ENCODE peak calls at places on chromosomes 3 and 15, in eight cellular contexts. N, J, Q, E, H, R, S and A are unnamed samples. For H3K9me3, the result is how much of the 10 kb centered on the place peaks cover.

GRCh38 chr3:49724586-49724985 is 835 bp upstream of the GMPPB start:
- DNase-seq in N (peak), J (no peak), Q (no peak), E (peak), H (no peak), R (no peak), S (peak), A (peak)

GRCh38 chr3:195696632-195697278 is 24.0 kb upstream of the MUC20 start:
- DNase-seq in N (no peak), J (no peak), Q (no peak), E (no peak), H (no peak), R (no peak), S (no peak), A (no peak)

GRCh38 chr3:183114374-183114773 is 15.1 kb upstream of the MCCC1 start:
- DNase-seq in N (no peak), J (no peak), Q (no peak), E (no peak), H (no peak), R (no peak), S (no peak), A (no peak)

GRCh38 chr15:80844011-80844732 is 65.0 kb downstream of the CEMIP start:
- DNase-seq in N (no peak), J (peak), Q (no peak), E (no peak), H (no peak), R (peak), S (no peak), A (no peak)

GRCh38 chr15:88543065-88543776 is 3.3 kb downstream of the DET1 start:
- DNase-seq in N (no peak), J (no peak), Q (no peak), E (no peak), H (no peak), R (no peak), S (no peak), A (no peak)

GRCh38 chr3:116093374-116093773 is 351.9 kb downstream of the LSAMP start:
- DNase-seq in N (no peak), J (no peak), Q (no peak), E (no peak), H (no peak), R (no peak), S (no peak), A (no peak)

GRCh38 chr3:68070186-68070585 is 415.8 kb upstream of the SUCLG2 start:
- DNase-seq in N (no peak), J (no peak), Q (no peak), E (no peak), H (no peak), R (no peak), S (no peak), A (no peak)

GRCh38 chr3:158748237-158748828 is 16.1 kb upstream of the RARRES1 start:
- DNase-seq in N (no peak), J (no peak), Q (no peak), E (no peak), H (no peak), R (peak), S (no peak), A (peak)

GRCh38 chr3:48548731-48549705 is 7.6 kb downstream of the PFKFB4 start:
- DNase-seq in N (peak), J (peak), Q (no peak), E (peak), H (peak), R (peak), S (peak), A (peak)

GRCh38 chr3:54087581-54088410 is 34.6 kb upstream of the CACNA2D3 start:
- DNase-seq in N (no peak), J (no peak), Q (no peak), E (no peak), H (no peak), R (no peak), S (peak), A (peak)

GRCh38 chr3:153219147-153219546 is 57.1 kb downstream of the RAP2B start:
- DNase-seq in N (no peak), J (peak), Q (no peak), E (no peak), H (no peak), R (no peak), S (no peak), A (no peak)

GRCh38 chr3:45244356-45244755 is 18.3 kb upstream of the TMEM158 start:
- DNase-seq in N (no peak), J (no peak), Q (no peak), E (no peak), H (no peak), R (no peak), S (no peak), A (no peak)

GRCh38 chr3:105537371-105538075 is 170.8 kb downstream of the ALCAM start:
- DNase-seq in N (no peak), J (no peak), Q (no peak), E (no peak), H (no peak), R (no peak), S (no peak), A (no peak)

GRCh38 chr15:71659730-71660067 is 150.7 kb upstream of the NR2E3 start:
- DNase-seq in N (no peak), J (peak), Q (no peak), E (no peak), H (no peak), R (peak), S (no peak), A (no peak)

GRCh38 chr3:62870321-62870720 is 4.9 kb downstream of the CADPS start:
- DNase-seq in N (no peak), J (peak), Q (no peak), E (no peak), H (no peak), R (peak), S (no peak), A (no peak)

GRCh38 chr3:112770026-112770626 is 76.5 kb downstream of the CD200R1L start:
- DNase-seq in N (peak), J (peak), Q (no peak), E (no peak), H (peak), R (peak), S (no peak), A (peak)

GRCh38 chr15:33324609-33325008 is 13.8 kb downstream of the RYR3 start:
- DNase-seq in N (no peak), J (no peak), Q (no peak), E (no peak), H (no peak), R (no peak), S (no peak), A (no peak)

GRCh38 chr3:106183762-106184391 is 315.1 kb upstream of the CBLB start:
- DNase-seq in N (no peak), J (peak), Q (no peak), E (no peak), H (no peak), R (peak), S (no peak), A (no peak)

GRCh38 chr3:57048052-57048671 is 12.3 kb upstream of the SPATA12 start:
- DNase-seq in N (peak), J (peak), Q (no peak), E (peak), H (no peak), R (no peak), S (no peak), A (no peak)

GRCh38 chr3:147419062-147419701 is 10.0 kb downstream of the ZIC1 start:
- DNase-seq in N (no peak), J (peak), Q (no peak), E (peak), H (no peak), R (no peak), S (peak), A (no peak)

GRCh38 chr3:182739619-182740018 is 53.7 kb upstream of the ATP11B start:
- DNase-seq in N (no peak), J (peak), Q (no peak), E (no peak), H (no peak), R (peak), S (no peak), A (no peak)

GRCh38 chr3:141191097-141191749 is 40.4 kb upstream of the PXYLP1 start:
- DNase-seq in N (no peak), J (no peak), Q (no peak), E (no peak), H (no peak), R (peak), S (no peak), A (no peak)

GRCh38 chr15:91165850-91166249 is 65.8 kb downstream of the SV2B start:
- DNase-seq in N (no peak), J (no peak), Q (no peak), E (no peak), H (no peak), R (no peak), S (no peak), A (no peak)

GRCh38 chr3:144687862-144688261 is 716.2 kb downstream of the DIPK2A start:
- DNase-seq in N (no peak), J (no peak), Q (no peak), E (no peak), H (no peak), R (no peak), S (no peak), A (no peak)

GRCh38 chr3:15731024-15731423 is 66.8 kb downstream of the ANKRD28 start:
- DNase-seq in N (no peak), J (no peak), Q (no peak), E (no peak), H (no peak), R (no peak), S (no peak), A (no peak)

GRCh38 chr3:105518806-105519418 is 152.2 kb downstream of the ALCAM start:
- DNase-seq in N (no peak), J (peak), Q (no peak), E (no peak), H (no peak), R (peak), S (no peak), A (no peak)

GRCh38 chr3:195147649-195148121 is 123.3 kb downstream of the XXYLT1 start:
- DNase-seq in N (peak), J (no peak), Q (no peak), E (no peak), H (peak), R (no peak), S (no peak), A (peak)

GRCh38 chr3:128227507-128227906 is 74.2 kb downstream of the EEFSEC start:
- DNase-seq in N (no peak), J (no peak), Q (no peak), E (no peak), H (no peak), R (no peak), S (no peak), A (no peak)

GRCh38 chr3:108914774-108915641 is 38.7 kb downstream of the GUCA1C start:
- DNase-seq in N (no peak), J (peak), Q (no peak), E (peak), H (no peak), R (peak), S (peak), A (no peak)

GRCh38 chr15:45690581-45691260 is 55.9 kb downstream of the SQOR start:
- DNase-seq in N (no peak), J (no peak), Q (no peak), E (no peak), H (no peak), R (no peak), S (no peak), A (no peak)

GRCh38 chr3:154244644-154245043 is 79.6 kb downstream of the DHX36 start:
- DNase-seq in N (no peak), J (peak), Q (no peak), E (no peak), H (no peak), R (peak), S (no peak), A (no peak)

GRCh38 chr3:75305901-75306300 is 358.2 kb upstream of the FRG2C start:
- DNase-seq in N (no peak), J (no peak), Q (no peak), E (no peak), H (no peak), R (no peak), S (no peak), A (no peak)

GRCh38 chr3:16309558-16309957 is 44.5 kb downstream of the OXNAD1 start:
- DNase-seq in N (no peak), J (peak), Q (no peak), E (no peak), H (no peak), R (peak), S (no peak), A (no peak)

GRCh38 chr15:50134524-50135024 is 15.5 kb upstream of the ATP8B4 start:
- DNase-seq in N (no peak), J (peak), Q (no peak), E (no peak), H (no peak), R (peak), S (no peak), A (no peak)

GRCh38 chr15:90869601-90870353 is 1.4 kb downstream of the FURIN start:
- DNase-seq in N (peak), J (peak), Q (no peak), E (no peak), H (peak), R (peak), S (peak), A (peak)

GRCh38 chr15:83396071-83396470 is 51.1 kb upstream of the SH3GL3 start:
- DNase-seq in N (no peak), J (peak), Q (no peak), E (no peak), H (no peak), R (no peak), S (no peak), A (no peak)

GRCh38 chr3:192022412-192022811 is 561.4 kb downstream of the PYDC2 start:
- DNase-seq in N (no peak), J (peak), Q (no peak), E (no peak), H (no peak), R (peak), S (no peak), A (no peak)

GRCh38 chr15:66430627-66431026 is 43.9 kb downstream of the MAP2K1 start:
- DNase-seq in N (no peak), J (no peak), Q (no peak), E (no peak), H (no peak), R (no peak), S (no peak), A (no peak)

GRCh38 chr3:9111349-9112265 is 137.8 kb downstream of the SRGAP3 start:
- DNase-seq in N (peak), J (peak), Q (no peak), E (no peak), H (no peak), R (no peak), S (peak), A (peak)

DNA sequence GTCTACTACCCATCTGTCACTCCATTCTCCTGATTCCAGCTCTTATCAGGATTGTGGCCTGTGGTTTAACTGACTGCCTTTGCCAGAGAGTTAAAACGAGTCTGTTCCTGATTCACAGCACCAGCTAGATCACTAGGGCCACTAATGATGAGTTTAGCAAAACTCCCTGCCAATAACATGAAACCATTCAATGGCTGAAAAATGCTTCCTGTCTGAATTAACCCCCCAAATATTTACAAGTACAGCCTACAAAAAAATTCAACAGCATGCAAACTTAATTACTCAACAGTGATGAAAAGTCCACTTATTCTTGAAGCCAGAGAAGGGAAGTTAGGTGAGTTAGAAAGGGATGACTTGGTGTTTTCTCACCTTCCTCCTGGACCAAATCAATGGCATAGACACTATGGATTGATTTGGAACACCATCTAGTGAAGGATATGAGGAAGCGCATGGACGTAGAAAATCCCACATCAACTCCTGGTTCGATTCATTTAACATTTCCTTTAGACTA is 141.4 kb downstream of the TGFBR2 start:
- DNase-seq in N (no peak), J (peak), Q (no peak), E (no peak), H (no peak), R (peak), S (no peak), A (no peak)
- TF ChIP-seq CTCF in N (peak), J (peak), Q (peak), E (no peak), H (peak), R (peak), S (peak), A (peak)

GRCh38 chr15:27475395-27475794 is 504.4 kb downstream of the GABRG3 start:
- DNase-seq in N (no peak), J (no peak), Q (no peak), E (no peak), H (no peak), R (no peak), S (no peak), A (no peak)
- H3K9me3 ChIP-seq in N (under half), J (under half), Q (under half), E (under half), H (under half), R (under half), S (under half), A (under half)

DNA sequence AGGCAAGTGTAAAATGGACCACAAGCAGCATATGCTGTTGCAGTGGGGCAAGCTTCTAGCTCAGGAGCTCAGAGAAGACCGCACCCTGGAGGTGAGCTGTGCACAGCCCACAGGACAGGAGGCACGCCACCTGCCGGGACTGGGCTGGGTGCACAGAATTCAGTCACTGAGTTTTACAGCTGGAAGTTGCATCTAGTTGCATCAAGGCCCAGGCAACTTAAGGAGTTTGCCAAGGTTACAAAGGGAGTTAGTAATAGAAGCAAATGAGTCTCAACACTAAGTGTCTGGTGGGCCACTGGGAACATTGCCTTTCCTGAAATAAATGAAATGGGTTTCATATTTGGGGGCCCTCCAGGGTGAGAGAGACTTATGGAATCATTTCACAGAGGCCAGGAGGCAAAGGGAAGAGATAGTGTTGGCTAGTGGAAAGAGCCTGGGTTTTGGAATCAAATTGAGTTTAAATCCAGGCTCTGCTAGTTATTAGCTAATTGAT is 36.0 kb upstream of the TIMP4 start:
- DNase-seq in N (no peak), J (no peak), Q (no peak), E (no peak), H (no peak), R (peak), S (no peak), A (no peak)
- TF ChIP-seq CTCF in N (no peak), J (no peak), Q (peak), E (no peak), H (no peak), R (peak), S (no peak), A (no peak)

DNA sequence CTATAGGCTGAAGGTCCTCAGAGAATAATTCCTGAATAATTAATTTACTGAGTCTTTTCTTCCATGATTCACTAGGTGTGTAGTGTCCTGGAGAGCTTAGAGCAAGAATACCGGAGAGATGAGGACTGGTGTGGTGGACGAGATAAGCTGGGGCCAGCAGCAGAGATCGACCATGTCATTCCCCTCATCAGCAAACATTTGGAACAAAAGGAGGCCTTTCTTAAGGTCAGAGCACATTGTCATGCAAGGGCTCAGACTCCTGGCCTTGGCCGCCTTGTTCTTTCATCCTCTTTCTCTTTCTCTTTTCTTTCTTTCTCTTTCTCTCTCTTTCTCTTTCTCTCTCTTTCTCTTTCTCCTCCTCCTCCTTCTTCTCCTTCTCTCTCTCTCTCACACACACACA is 291.4 kb upstream of the UMPS start:
- DNase-seq in N (no peak), J (no peak), Q (no peak), E (no peak), H (no peak), R (no peak), S (no peak), A (no peak)
- H3K9me3 ChIP-seq in N (under half), J (under half), Q (under half), E (under half), H (under half), R (under half), S (under half), A (under half)

DNA sequence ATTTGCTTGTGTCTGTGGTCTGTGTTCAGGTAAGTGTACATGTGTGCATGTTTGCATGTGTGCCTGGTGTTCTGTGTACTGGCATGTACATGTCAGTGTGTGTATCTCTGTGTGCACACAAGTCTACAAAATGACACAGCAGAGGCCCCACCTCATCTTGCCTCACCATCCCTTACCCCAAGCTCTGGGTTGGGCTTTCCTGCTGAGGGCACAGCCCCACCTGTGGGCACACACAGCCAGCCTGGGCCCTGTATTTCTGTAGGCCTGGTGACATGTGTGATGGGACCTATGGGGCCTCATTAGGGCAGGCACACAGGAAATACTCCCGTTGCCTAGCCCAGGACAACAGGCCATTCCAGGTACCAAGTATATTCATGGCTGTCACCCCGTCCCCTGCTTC is 13.5 kb downstream of the VIPR1 start:
- DNase-seq in N (no peak), J (no peak), Q (no peak), E (no peak), H (no peak), R (no peak), S (no peak), A (no peak)
- TF ChIP-seq CTCF in N (no peak), J (no peak), Q (no peak), E (no peak), H (no peak), R (no peak), S (no peak), A (no peak)